ENCODE peak calls at places on chromosomes 2 and 18, in five cellular contexts. H is neural crest cell, B is hepatocyte, F is NCI-H1436, S is EL. K is an unnamed sample.

GRCh38 chr2:30708491-30709290 is 98.6 kb downstream of the CAPN13 start:
- DNase-seq in H (no peak), B (no peak), F (no peak), S (no peak), K (peak)

GRCh38 chr2:60267122-60267521 is 286.3 kb downstream of the BCL11A start:
- DNase-seq in H (no peak), B (no peak), F (no peak), S (no peak), K (no peak)

GRCh38 chr2:230416061-230416721 is at the start of gene SP100:
- DNase-seq in H (no peak), B (peak), F (no peak), S (peak), K (no peak)

GRCh38 chr18:57198025-57198424 is 51.1 kb downstream of the BOD1L2 start:
- DNase-seq in H (no peak), B (no peak), F (no peak), S (no peak), K (no peak)

GRCh38 chr2:71615769-71616730 is 162.7 kb downstream of the DYSF start:
- DNase-seq in H (no peak), B (no peak), F (no peak), S (no peak), K (peak)

GRCh38 chr18:48749768-48750167 is 201.0 kb downstream of the SMAD7 start:
- DNase-seq in H (no peak), B (no peak), F (no peak), S (peak), K (no peak)

GRCh38 chr2:83971547-83971946 is 487.5 kb downstream of the SUCLG1 start:
- DNase-seq in H (no peak), B (peak), F (no peak), S (no peak), K (no peak)

GRCh38 chr2:189641565-189641964 is 19.7 kb upstream of the ASNSD1 start:
- DNase-seq in H (no peak), B (no peak), F (no peak), S (peak), K (no peak)

GRCh38 chr2:229179598-229179997 is 91.5 kb downstream of the PID1 start:
- DNase-seq in H (no peak), B (no peak), F (no peak), S (no peak), K (no peak)

GRCh38 chr2:3463156-3463835 is 56.0 kb downstream of the ADI1 start:
- DNase-seq in H (no peak), B (no peak), F (no peak), S (no peak), K (no peak)

GRCh38 chr2:136424112-136424511 is 306.2 kb upstream of the CXCR4 start:
- DNase-seq in H (no peak), B (no peak), F (no peak), S (no peak), K (no peak)

GRCh38 chr2:201852878-201853415 is 46.6 kb downstream of the CDK15 start:
- DNase-seq in H (no peak), B (no peak), F (no peak), S (peak), K (no peak)

GRCh38 chr2:39232141-39232540 is 11.6 kb downstream of the CDKL4 start:
- DNase-seq in H (no peak), B (no peak), F (no peak), S (peak), K (no peak)

GRCh38 chr2:77778917-77779316 is 256.7 kb upstream of the LRRTM4 start:
- DNase-seq in H (no peak), B (no peak), F (no peak), S (no peak), K (no peak)

GRCh38 chr2:70132244-70133126 is 45.2 kb downstream of the PCBP1 start:
- DNase-seq in H (no peak), B (peak), F (peak), S (peak), K (no peak)

GRCh38 chr18:24019641-24020331 is 5.2 kb downstream of the TTC39C start:
- DNase-seq in H (no peak), B (no peak), F (no peak), S (no peak), K (no peak)

GRCh38 chr2:146252119-146252518 is 1592.7 kb upstream of the ACVR2A start:
- DNase-seq in H (no peak), B (no peak), F (no peak), S (no peak), K (no peak)

GRCh38 chr18:10403675-10404074 is 50.8 kb upstream of the APCDD1 start:
- DNase-seq in H (peak), B (no peak), F (no peak), S (no peak), K (peak)

GRCh38 chr2:164920430-164920829 is 34.9 kb downstream of the SLC38A11 start:
- DNase-seq in H (no peak), B (peak), F (no peak), S (peak), K (no peak)

GRCh38 chr2:218074031-218074430 is 5.0 kb downstream of the RUFY4 start:
- DNase-seq in H (peak), B (peak), F (no peak), S (peak), K (peak)

GRCh38 chr2:111972955-111973565 is 74.7 kb downstream of the MERTK start:
- DNase-seq in H (no peak), B (no peak), F (no peak), S (no peak), K (no peak)

GRCh38 chr2:6999161-6999877 is 82.1 kb downstream of the RNF144A start:
- DNase-seq in H (no peak), B (no peak), F (no peak), S (no peak), K (no peak)

GRCh38 chr2:28088970-28089369 is 198.4 kb downstream of the BABAM2 start:
- DNase-seq in H (no peak), B (no peak), F (no peak), S (peak), K (no peak)

GRCh38 chr2:53787255-53787910 is 539 bp downstream of the ERLEC1 start:
- DNase-seq in H (no peak), B (peak), F (no peak), S (peak), K (no peak)

GRCh38 chr2:27653397-27653796 is 10.0 kb downstream of the SUPT7L start:
- DNase-seq in H (no peak), B (no peak), F (no peak), S (peak), K (no peak)

GRCh38 chr2:235549735-235550377 is 56.0 kb downstream of the AGAP1 start:
- DNase-seq in H (no peak), B (no peak), F (no peak), S (no peak), K (no peak)

GRCh38 chr2:217835931-217836881 is 166.6 kb downstream of the TNS1 start:
- DNase-seq in H (peak), B (peak), F (no peak), S (peak), K (peak)